ENCODE peak calls at places on chromosomes 13 and 19, in four cellular contexts. J, B, A and I are unnamed samples.

GRCh38 chr19:6580313-6580712 is 10.6 kb downstream of the CD70 start:
- DNase-seq in A (peak), B (no peak), J (no peak), I (peak)

GRCh38 chr19:35868172-35868822 is at the start of gene APLP1:
- DNase-seq in J (peak), B (peak), A (peak), I (no peak)

GRCh38 chr13:103640617-103641016 is 574.4 kb upstream of the SLC10A2 start:
- DNase-seq in B (no peak), J (peak), A (no peak), I (no peak)

GRCh38 chr13:74229242-74229641 is 95.0 kb upstream of the KLF12 start:
- DNase-seq in B (no peak), A (no peak), J (no peak), I (no peak)

GRCh38 chr19:40356681-40357595 is 8.4 kb downstream of the PLD3 start:
- DNase-seq in J (no peak), B (no peak), A (no peak), I (no peak)

GRCh38 chr13:50382951-50383350 is 367.7 kb downstream of the KCNRG start:
- DNase-seq in J (no peak), B (no peak), A (no peak), I (no peak)

GRCh38 chr19:9836021-9836420 is 903 bp downstream of the PIN1 start:
- DNase-seq in A (no peak), J (peak), B (no peak), I (peak)

GRCh38 chr13:24459234-24459633 is 53.3 kb downstream of the PARP4 start:
- DNase-seq in J (no peak), A (peak), B (no peak), I (peak)

GRCh38 chr13:66040506-66040905 is 1189.6 kb downstream of the PCDH9 start:
- DNase-seq in B (no peak), J (no peak), A (no peak), I (no peak)

GRCh38 chr19:18940791-18941627 is at the start of gene HOMER3:
- DNase-seq in J (peak), A (no peak), B (peak), I (peak)

GRCh38 chr19:55447421-55448174 is 4.5 kb upstream of the SHISA7 start:
- DNase-seq in B (peak), A (no peak), J (peak), I (peak)

GRCh38 chr19:51821921-51822716 is 27.2 kb downstream of the FPR3 start:
- DNase-seq in A (no peak), J (no peak), B (no peak), I (no peak)

GRCh38 chr19:38569368-38569983 is 48.3 kb downstream of the MAP4K1 start:
- DNase-seq in B (no peak), J (peak), A (no peak), I (no peak)

GRCh38 chr19:41998246-41999020 is 4.4 kb upstream of the ATP1A3 start:
- DNase-seq in B (peak), J (peak), A (no peak), I (peak)

GRCh38 chr13:35512271-35512920 is 35.9 kb upstream of the MAB21L1 start:
- DNase-seq in J (no peak), B (no peak), A (peak), I (peak)